ENCODE peak calls at places on chromosome 7, in nine cellular contexts. D, C, T, O, K, X, A, Q and L are unnamed samples.

GRCh38 chr7:80498481-80499349 is 13.1 kb downstream of the GNAT3 start:
- DNase-seq in D (no peak), C (no peak), T (no peak), O (no peak), K (peak), X (no peak), A (no peak), Q (no peak), L (peak)

GRCh38 chr7:155161690-155162089 is 91.6 kb downstream of the HTR5A start:
- DNase-seq in D (no peak), C (no peak), T (no peak), O (no peak), K (no peak), X (no peak), A (no peak), Q (no peak), L (no peak)

GRCh38 chr7:2014391-2015241 is 218.1 kb downstream of the MAD1L1 start:
- DNase-seq in D (peak), C (no peak), T (no peak), O (no peak), K (no peak), X (no peak), A (no peak), Q (peak), L (no peak)

GRCh38 chr7:140640060-140640611 is 477 bp downstream of the DENND2A start:
- DNase-seq in D (peak), C (peak), T (peak), O (no peak), K (no peak), X (no peak), A (no peak), Q (peak), L (no peak)

GRCh38 chr7:46446151-46446550 is 525.1 kb upstream of the IGFBP3 start:
- DNase-seq in D (no peak), C (no peak), T (no peak), O (no peak), K (no peak), X (no peak), A (no peak), Q (no peak), L (no peak)

GRCh38 chr7:114722562-114722961 is 199.3 kb upstream of the MDFIC start:
- DNase-seq in D (no peak), C (no peak), T (no peak), O (no peak), K (no peak), X (no peak), A (no peak), Q (no peak), L (no peak)

GRCh38 chr7:44290250-44290616 is 35.2 kb downstream of the CAMK2B start:
- DNase-seq in D (peak), C (no peak), T (no peak), O (no peak), K (no peak), X (no peak), A (no peak), Q (peak), L (no peak)

GRCh38 chr7:139567647-139568345 is 44.3 kb downstream of the CLEC2L start:
- DNase-seq in D (no peak), C (no peak), T (no peak), O (no peak), K (no peak), X (no peak), A (no peak), Q (no peak), L (no peak)

GRCh38 chr7:74496272-74496671 is 42.6 kb downstream of the GTF2IRD1 start:
- DNase-seq in D (no peak), C (no peak), T (no peak), O (no peak), K (no peak), X (no peak), A (no peak), Q (no peak), L (no peak)

GRCh38 chr7:127833641-127834040 is 181.6 kb downstream of the SND1 start:
- DNase-seq in D (no peak), C (no peak), T (peak), O (no peak), K (no peak), X (no peak), A (no peak), Q (no peak), L (peak)

GRCh38 chr7:159086301-159086925 is 58.3 kb downstream of the VIPR2 start:
- DNase-seq in D (no peak), C (no peak), T (no peak), O (no peak), K (no peak), X (no peak), A (no peak), Q (no peak), L (no peak)

GRCh38 chr7:137976700-137977099 is 25.2 kb downstream of the CREB3L2 start:
- DNase-seq in D (no peak), C (no peak), T (no peak), O (no peak), K (no peak), X (peak), A (no peak), Q (no peak), L (no peak)

GRCh38 chr7:137977173-137977572 is 24.7 kb downstream of the CREB3L2 start:
- DNase-seq in D (no peak), C (no peak), T (no peak), O (no peak), K (no peak), X (no peak), A (no peak), Q (no peak), L (no peak)

GRCh38 chr7:137975768-137976167 is 26.1 kb downstream of the CREB3L2 start:
- DNase-seq in D (no peak), C (no peak), T (no peak), O (no peak), K (no peak), X (no peak), A (no peak), Q (no peak), L (no peak)

GRCh38 chr7:137978464-137979237 is 23.2 kb downstream of the CREB3L2 start:
- DNase-seq in D (no peak), C (peak), T (peak), O (no peak), K (peak), X (peak), A (no peak), Q (no peak), L (peak)

DNA sequence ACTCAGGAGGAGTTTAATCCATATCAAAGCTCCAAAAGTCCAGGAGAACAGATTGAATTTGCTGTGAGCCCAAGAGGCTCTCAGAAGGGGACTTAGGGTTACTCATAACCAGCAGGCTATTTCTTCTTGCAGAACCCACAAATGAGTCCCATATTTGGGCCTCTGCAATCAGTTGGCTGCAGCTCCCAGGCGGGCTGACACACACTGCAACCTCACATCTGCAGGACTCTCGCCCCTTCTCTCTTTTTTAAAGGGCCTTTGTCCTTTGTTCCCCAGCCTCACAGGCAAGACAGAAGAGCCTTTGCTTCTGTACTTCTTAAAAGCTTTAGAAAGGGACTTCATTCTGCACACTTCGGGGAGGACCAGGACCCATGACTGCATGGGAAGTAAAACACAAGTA is 26.7 kb downstream of the CREB3L2 start:
- DNase-seq in D (no peak), C (no peak), T (no peak), O (no peak), K (no peak), X (no peak), A (no peak), Q (no peak), L (no peak)
- TF ChIP-seq MAX in D (no peak), C (no peak), T (no peak), O (no peak), K (no peak), X (no peak), A (no peak), Q (no peak), L (no peak)

GRCh38 chr7:21960922-21961321 is 15.2 kb upstream of the CDCA7L start:
- DNase-seq in D (no peak), C (peak), T (no peak), O (no peak), K (no peak), X (no peak), A (no peak), Q (no peak), L (peak)
- TF ChIP-seq MAX in D (no peak), C (no peak), T (no peak), O (no peak), K (no peak), X (no peak), A (no peak), Q (no peak), L (no peak)

GRCh38 chr7:105591522-105591921 is 10.2 kb upstream of the EFCAB10 start:
- DNase-seq in D (no peak), C (no peak), T (no peak), O (no peak), K (no peak), X (no peak), A (no peak), Q (no peak), L (peak)

GRCh38 chr7:105585850-105586500 is 4.7 kb upstream of the EFCAB10 start:
- DNase-seq in D (no peak), C (no peak), T (no peak), O (no peak), K (no peak), X (no peak), A (no peak), Q (no peak), L (no peak)

GRCh38 chr7:105590793-105591192 is 9.5 kb upstream of the EFCAB10 start:
- DNase-seq in D (no peak), C (no peak), T (no peak), O (no peak), K (no peak), X (no peak), A (no peak), Q (no peak), L (no peak)

GRCh38 chr7:105587899-105588690 is 6.8 kb upstream of the EFCAB10 start:
- DNase-seq in D (no peak), C (no peak), T (peak), O (no peak), K (no peak), X (no peak), A (no peak), Q (peak), L (no peak)

GRCh38 chr7:105589221-105590077 is 8.2 kb upstream of the EFCAB10 start:
- DNase-seq in D (peak), C (peak), T (peak), O (peak), K (peak), X (no peak), A (peak), Q (peak), L (peak)
- TF ChIP-seq MAX in D (no peak), C (no peak), T (peak), O (no peak), K (no peak), X (no peak), A (no peak), Q (peak), L (no peak)

GRCh38 chr7:135308583-135309327 is 75.1 kb downstream of the STRA8 start:
- DNase-seq in D (no peak), C (no peak), T (no peak), O (no peak), K (no peak), X (no peak), A (no peak), Q (no peak), L (no peak)
- TF ChIP-seq MAX in D (no peak), C (no peak), T (no peak), O (no peak), K (no peak), X (no peak), A (no peak), Q (no peak), L (no peak)

DNA sequence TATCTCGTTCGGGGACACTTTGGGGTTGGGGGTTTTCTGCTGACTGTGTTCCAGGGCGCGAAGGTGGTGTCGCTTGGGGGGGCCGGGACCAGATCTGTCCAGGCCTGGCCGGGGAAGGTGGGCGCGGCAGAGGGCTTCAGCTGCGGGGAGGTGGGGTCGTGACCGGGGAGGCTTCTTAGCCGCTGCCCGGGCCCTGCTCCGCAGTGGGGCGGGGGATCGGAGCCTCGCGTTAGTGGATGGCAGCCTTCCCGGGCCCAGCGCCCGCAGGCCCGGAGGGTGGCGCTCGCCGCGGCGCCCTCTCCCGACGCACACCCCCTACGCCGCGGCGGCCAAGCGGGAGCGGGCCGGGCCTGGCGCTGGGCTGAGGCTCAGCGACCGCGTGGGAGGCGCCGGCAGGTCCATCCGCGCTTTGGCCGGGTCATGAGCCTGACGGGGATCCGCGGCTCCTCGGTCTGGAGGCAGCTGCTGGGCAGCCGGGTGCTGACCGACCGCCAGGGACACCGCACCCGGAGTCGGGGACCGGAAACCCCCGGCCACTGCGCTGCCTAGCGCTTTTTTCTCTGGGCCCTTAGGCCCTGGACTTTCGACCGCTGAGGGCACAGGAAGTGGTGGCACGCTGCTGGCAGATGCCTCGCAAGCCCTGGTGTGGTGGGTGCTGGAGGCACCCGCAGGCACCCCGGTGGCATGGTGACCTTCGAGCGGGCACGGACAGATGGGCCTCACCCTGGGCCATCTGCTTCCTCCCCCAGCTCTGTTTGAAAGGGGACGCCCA is 1.2 kb downstream of the AGAP3 start:
- DNase-seq in D (no peak), C (peak), T (peak), O (peak), K (no peak), X (peak), A (no peak), Q (peak), L (peak)
- TF ChIP-seq MAX in D (no peak), C (peak), T (peak), O (no peak), K (no peak), X (peak), A (no peak), Q (peak), L (no peak)

DNA sequence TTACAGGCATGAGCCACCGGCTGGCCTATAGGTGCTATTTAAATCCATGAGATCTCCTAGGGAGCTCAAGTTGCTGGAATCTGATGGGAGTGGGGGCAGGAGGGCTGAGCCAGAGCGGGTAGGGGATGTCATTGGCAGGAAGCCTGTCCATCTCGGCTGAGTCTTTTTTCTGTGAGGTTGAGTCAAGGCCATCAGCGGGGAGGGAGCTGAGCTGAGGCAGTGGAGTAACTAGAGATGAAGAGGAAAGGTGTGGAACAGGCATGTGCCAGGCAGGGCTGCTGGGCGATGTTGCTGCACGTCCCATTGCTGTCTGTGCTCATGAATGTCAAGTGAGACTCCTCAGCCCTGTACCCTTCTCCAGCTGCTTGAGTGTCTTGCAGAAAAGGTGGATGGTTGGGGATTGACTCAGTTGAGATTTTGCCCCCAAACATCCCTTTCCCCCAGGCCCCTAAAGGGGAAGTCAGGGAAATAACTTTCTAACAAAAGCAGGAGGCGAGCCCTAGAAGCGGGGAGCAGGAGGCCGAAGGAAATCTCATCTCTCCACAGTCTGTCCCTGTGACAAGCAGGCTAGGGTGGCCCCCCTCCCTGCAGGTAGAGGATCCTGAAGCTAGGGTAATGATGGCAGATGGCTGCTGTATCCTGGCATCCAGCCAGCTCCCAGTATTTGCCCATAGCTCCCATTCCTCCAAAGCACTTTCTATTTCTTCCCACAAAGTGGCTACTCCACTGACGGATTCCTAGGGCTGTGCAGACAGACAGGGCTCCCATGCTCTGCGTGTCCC is 5.4 kb downstream of the ATP6V1F start:
- DNase-seq in D (no peak), C (no peak), T (no peak), O (no peak), K (no peak), X (no peak), A (no peak), Q (peak), L (no peak)
- TF ChIP-seq MAX in D (no peak), C (no peak), T (no peak), O (no peak), K (no peak), X (no peak), A (no peak), Q (no peak), L (no peak)